ENCODE peak calls at places on chromosomes 16 and 17, in seven cellular contexts. One of them, this sample, is unnamed. For H3K4me1, the result is how much of the 10 kb centered on the place peaks cover.

GRCh38 chr16:14489460-14489859 is 140.6 kb downstream of the PARN start:
- DNase-seq in hepatocyte: peak
- DNase-seq in GM23248: peak
- DNase-seq in thoracic aorta: no peak
- DNase-seq in neuronal stem cell: no peak
- DNase-seq in effector memory CD4-positive, alpha-beta T cell: no peak
- DNase-seq in keratinocyte: no peak
- DNase-seq in this sample: peak

GRCh38 chr17:2797632-2798031 is 1.4 kb downstream of the RAP1GAP2 start:
- DNase-seq in keratinocyte: no peak
- DNase-seq in thoracic aorta: no peak
- DNase-seq in hepatocyte: no peak
- DNase-seq in neuronal stem cell: no peak
- DNase-seq in GM23248: no peak
- DNase-seq in effector memory CD4-positive, alpha-beta T cell: no peak
- DNase-seq in this sample: no peak

GRCh38 chr17:28406478-28406824 is 439 bp upstream of the SLC46A1 start:
- DNase-seq in GM23248: peak
- DNase-seq in keratinocyte: no peak
- DNase-seq in neuronal stem cell: no peak
- DNase-seq in thoracic aorta: no peak
- DNase-seq in effector memory CD4-positive, alpha-beta T cell: no peak
- DNase-seq in hepatocyte: peak
- DNase-seq in this sample: no peak

GRCh38 chr16:684961-685696 is 995 bp upstream of the JMJD8 start:
- DNase-seq in neuronal stem cell: no peak
- DNase-seq in effector memory CD4-positive, alpha-beta T cell: no peak
- DNase-seq in thoracic aorta: no peak
- DNase-seq in hepatocyte: no peak
- DNase-seq in GM23248: no peak
- DNase-seq in keratinocyte: no peak
- DNase-seq in this sample: no peak

GRCh38 chr17:40541060-40541872 is 24.0 kb downstream of the CCR7 start:
- DNase-seq in thoracic aorta: no peak
- DNase-seq in GM23248: no peak
- DNase-seq in keratinocyte: no peak
- DNase-seq in effector memory CD4-positive, alpha-beta T cell: peak
- DNase-seq in hepatocyte: peak
- DNase-seq in neuronal stem cell: no peak
- DNase-seq in this sample: no peak

GRCh38 chr17:34579017-34579946 is at the start of gene TMEM132E:
- DNase-seq in hepatocyte: peak
- DNase-seq in thoracic aorta: peak
- DNase-seq in GM23248: peak
- DNase-seq in effector memory CD4-positive, alpha-beta T cell: no peak
- DNase-seq in keratinocyte: no peak
- DNase-seq in neuronal stem cell: peak
- DNase-seq in this sample: peak

GRCh38 chr17:70185280-70185679 is 15.9 kb downstream of the KCNJ2 start:
- DNase-seq in hepatocyte: no peak
- DNase-seq in thoracic aorta: no peak
- DNase-seq in effector memory CD4-positive, alpha-beta T cell: no peak
- DNase-seq in keratinocyte: no peak
- DNase-seq in GM23248: no peak
- DNase-seq in neuronal stem cell: no peak
- DNase-seq in this sample: no peak

GRCh38 chr16:78413651-78414050 is 314.2 kb downstream of the WWOX start:
- DNase-seq in thoracic aorta: no peak
- DNase-seq in hepatocyte: no peak
- DNase-seq in neuronal stem cell: no peak
- DNase-seq in effector memory CD4-positive, alpha-beta T cell: no peak
- DNase-seq in GM23248: no peak
- DNase-seq in keratinocyte: no peak
- DNase-seq in this sample: no peak

GRCh38 chr17:38605852-38606645 is at the start of gene SRCIN1:
- DNase-seq in thoracic aorta: no peak
- DNase-seq in keratinocyte: no peak
- DNase-seq in effector memory CD4-positive, alpha-beta T cell: peak
- DNase-seq in neuronal stem cell: peak
- DNase-seq in hepatocyte: peak
- DNase-seq in GM23248: peak
- DNase-seq in this sample: peak

GRCh38 chr16:65667013-65667578 is 545.2 kb upstream of the CDH11 start:
- DNase-seq in keratinocyte: no peak
- DNase-seq in effector memory CD4-positive, alpha-beta T cell: no peak
- DNase-seq in GM23248: peak
- DNase-seq in neuronal stem cell: no peak
- DNase-seq in hepatocyte: peak
- DNase-seq in thoracic aorta: no peak
- DNase-seq in this sample: peak

GRCh38 chr17:82098939-82099765 is 1.1 kb upstream of the FASN start:
- DNase-seq in thoracic aorta: no peak
- DNase-seq in GM23248: no peak
- DNase-seq in hepatocyte: no peak
- DNase-seq in neuronal stem cell: no peak
- DNase-seq in keratinocyte: no peak
- DNase-seq in effector memory CD4-positive, alpha-beta T cell: no peak
- DNase-seq in this sample: no peak

GRCh38 chr17:80177986-80178590 is 8.3 kb downstream of the CARD14 start:
- DNase-seq in keratinocyte: no peak
- DNase-seq in effector memory CD4-positive, alpha-beta T cell: no peak
- DNase-seq in thoracic aorta: no peak
- DNase-seq in neuronal stem cell: no peak
- DNase-seq in GM23248: no peak
- DNase-seq in hepatocyte: no peak
- DNase-seq in this sample: no peak

GRCh38 chr16:10866196-10866976 is 10.6 kb upstream of the CIITA start:
- DNase-seq in keratinocyte: no peak
- DNase-seq in neuronal stem cell: no peak
- DNase-seq in GM23248: peak
- DNase-seq in hepatocyte: no peak
- DNase-seq in effector memory CD4-positive, alpha-beta T cell: no peak
- DNase-seq in thoracic aorta: no peak
- DNase-seq in this sample: no peak

GRCh38 chr17:67500677-67501300 is 123.7 kb downstream of the PITPNC1 start:
- DNase-seq in keratinocyte: no peak
- DNase-seq in neuronal stem cell: no peak
- DNase-seq in hepatocyte: no peak
- DNase-seq in effector memory CD4-positive, alpha-beta T cell: no peak
- DNase-seq in thoracic aorta: no peak
- DNase-seq in GM23248: no peak
- DNase-seq in this sample: no peak

GRCh38 chr16:27677300-27677699 is 127.4 kb downstream of the KATNIP start:
- DNase-seq in GM23248: no peak
- DNase-seq in hepatocyte: no peak
- DNase-seq in keratinocyte: no peak
- DNase-seq in thoracic aorta: no peak
- DNase-seq in effector memory CD4-positive, alpha-beta T cell: no peak
- DNase-seq in neuronal stem cell: no peak
- DNase-seq in this sample: no peak

GRCh38 chr16:27681681-27682080 is 131.7 kb downstream of the KATNIP start:
- DNase-seq in thoracic aorta: no peak
- DNase-seq in GM23248: no peak
- DNase-seq in keratinocyte: no peak
- DNase-seq in neuronal stem cell: no peak
- DNase-seq in effector memory CD4-positive, alpha-beta T cell: no peak
- DNase-seq in hepatocyte: no peak
- DNase-seq in this sample: no peak

GRCh38 chr16:27679899-27680298 is 130.0 kb downstream of the KATNIP start:
- DNase-seq in keratinocyte: no peak
- DNase-seq in hepatocyte: no peak
- DNase-seq in neuronal stem cell: no peak
- DNase-seq in effector memory CD4-positive, alpha-beta T cell: no peak
- DNase-seq in GM23248: no peak
- DNase-seq in thoracic aorta: no peak
- DNase-seq in this sample: no peak

GRCh38 chr16:27678955-27679354 is 129.0 kb downstream of the KATNIP start:
- DNase-seq in effector memory CD4-positive, alpha-beta T cell: no peak
- DNase-seq in neuronal stem cell: no peak
- DNase-seq in thoracic aorta: no peak
- DNase-seq in GM23248: no peak
- DNase-seq in keratinocyte: no peak
- DNase-seq in hepatocyte: no peak
- DNase-seq in this sample: no peak

GRCh38 chr16:27676807-27677206 is 126.9 kb downstream of the KATNIP start:
- DNase-seq in hepatocyte: no peak
- DNase-seq in neuronal stem cell: no peak
- DNase-seq in keratinocyte: no peak
- DNase-seq in GM23248: peak
- DNase-seq in effector memory CD4-positive, alpha-beta T cell: no peak
- DNase-seq in thoracic aorta: no peak
- DNase-seq in this sample: no peak
- H3K27ac ChIP-seq in hepatocyte: no peak
- H3K27ac ChIP-seq in neuronal stem cell: no peak
- H3K27ac ChIP-seq in keratinocyte: no peak
- H3K27ac ChIP-seq in GM23248: peak
- H3K27ac ChIP-seq in effector memory CD4-positive, alpha-beta T cell: no peak
- H3K27ac ChIP-seq in thoracic aorta: no peak
- H3K27ac ChIP-seq in this sample: no peak

DNA sequence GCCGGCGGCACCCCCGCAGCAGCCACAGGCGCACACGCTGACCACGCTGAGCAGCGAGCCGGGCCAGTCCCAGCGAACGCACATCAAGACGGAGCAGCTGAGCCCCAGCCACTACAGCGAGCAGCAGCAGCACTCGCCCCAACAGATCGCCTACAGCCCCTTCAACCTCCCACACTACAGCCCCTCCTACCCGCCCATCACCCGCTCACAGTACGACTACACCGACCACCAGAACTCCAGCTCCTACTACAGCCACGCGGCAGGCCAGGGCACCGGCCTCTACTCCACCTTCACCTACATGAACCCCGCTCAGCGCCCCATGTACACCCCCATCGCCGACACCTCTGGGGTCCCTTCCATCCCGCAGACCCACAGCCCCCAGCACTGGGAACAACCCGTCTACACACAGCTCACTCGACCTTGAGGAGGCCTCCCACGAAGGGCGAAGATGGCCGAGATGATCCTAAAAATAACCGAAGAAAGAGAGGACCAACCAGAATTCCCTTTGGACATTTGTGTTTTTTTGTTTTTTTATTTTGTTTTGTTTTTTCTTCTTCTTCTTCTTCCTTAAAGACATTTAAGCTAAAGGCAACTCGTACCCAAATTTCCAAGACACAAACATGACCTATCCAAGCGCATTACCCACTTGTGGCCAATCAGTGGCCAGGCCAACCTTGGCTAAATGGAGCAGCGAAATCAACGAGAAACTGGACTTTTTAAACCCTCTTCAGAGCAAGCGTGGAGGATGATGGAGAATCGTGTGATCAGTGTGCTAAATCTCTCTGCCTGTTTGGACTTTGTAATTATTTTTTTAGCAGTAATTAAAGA is 3.4 kb downstream of the SOX9 start:
- DNase-seq in hepatocyte: no peak
- DNase-seq in effector memory CD4-positive, alpha-beta T cell: no peak
- DNase-seq in neuronal stem cell: no peak
- DNase-seq in GM23248: no peak
- DNase-seq in thoracic aorta: no peak
- DNase-seq in keratinocyte: no peak
- DNase-seq in this sample: peak
- H3K4me3 ChIP-seq in hepatocyte: peak
- H3K4me3 ChIP-seq in effector memory CD4-positive, alpha-beta T cell: no peak
- H3K4me3 ChIP-seq in neuronal stem cell: no peak
- H3K4me3 ChIP-seq in GM23248: peak
- H3K4me3 ChIP-seq in thoracic aorta: no peak
- H3K4me3 ChIP-seq in keratinocyte: no peak
- H3K4me3 ChIP-seq in this sample: no peak

GRCh38 chr17:31808521-31808920 is 50.5 kb downstream of the COPRS start:
- DNase-seq in keratinocyte: no peak
- DNase-seq in hepatocyte: peak
- DNase-seq in thoracic aorta: no peak
- DNase-seq in GM23248: no peak
- DNase-seq in effector memory CD4-positive, alpha-beta T cell: no peak
- DNase-seq in neuronal stem cell: no peak
- DNase-seq in this sample: no peak

GRCh38 chr17:31798205-31798724 is 60.8 kb downstream of the COPRS start:
- DNase-seq in neuronal stem cell: no peak
- DNase-seq in thoracic aorta: no peak
- DNase-seq in effector memory CD4-positive, alpha-beta T cell: no peak
- DNase-seq in keratinocyte: no peak
- DNase-seq in GM23248: no peak
- DNase-seq in hepatocyte: peak
- DNase-seq in this sample: peak

GRCh38 chr17:31802502-31802901 is 56.5 kb downstream of the COPRS start:
- DNase-seq in hepatocyte: no peak
- DNase-seq in thoracic aorta: no peak
- DNase-seq in GM23248: no peak
- DNase-seq in keratinocyte: no peak
- DNase-seq in effector memory CD4-positive, alpha-beta T cell: no peak
- DNase-seq in neuronal stem cell: no peak
- DNase-seq in this sample: no peak

GRCh38 chr17:31807846-31808245 is 51.2 kb downstream of the COPRS start:
- DNase-seq in GM23248: peak
- DNase-seq in effector memory CD4-positive, alpha-beta T cell: no peak
- DNase-seq in thoracic aorta: no peak
- DNase-seq in hepatocyte: no peak
- DNase-seq in keratinocyte: no peak
- DNase-seq in neuronal stem cell: no peak
- DNase-seq in this sample: no peak

DNA sequence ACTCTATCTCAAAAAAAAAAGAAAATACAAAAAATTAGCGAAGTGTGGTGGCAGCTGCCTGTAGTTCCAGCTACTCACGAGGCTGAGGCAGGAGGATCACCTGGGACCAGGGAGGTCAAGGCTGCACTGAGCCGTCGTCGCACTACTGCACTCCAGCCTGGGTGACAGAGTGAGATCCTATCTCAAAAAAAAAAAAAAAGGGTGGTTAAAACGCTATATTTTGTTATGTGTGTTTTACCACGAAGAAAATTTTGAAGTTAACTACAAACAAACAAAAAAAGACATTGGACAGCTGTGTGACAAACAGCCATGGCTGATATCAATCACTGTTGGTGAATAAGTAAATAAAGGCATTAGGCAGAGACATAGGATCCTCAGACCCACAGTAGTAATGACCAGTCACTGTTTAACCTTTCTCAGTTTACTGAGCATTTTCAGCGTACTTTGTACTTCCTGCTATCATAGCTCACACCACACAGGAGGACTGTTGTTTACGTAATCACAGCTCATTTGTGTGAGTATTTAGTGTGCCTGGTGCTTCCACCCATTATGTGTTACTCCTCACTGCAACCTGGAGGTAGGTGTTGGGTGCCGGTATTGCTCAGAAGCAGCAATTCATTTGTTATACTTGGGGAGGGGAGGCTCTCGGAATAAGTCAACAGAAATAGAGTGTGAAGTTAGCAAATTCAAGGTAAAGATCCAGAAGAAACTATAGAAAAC is 55.4 kb downstream of the COPRS start:
- DNase-seq in hepatocyte: peak
- DNase-seq in GM23248: no peak
- DNase-seq in keratinocyte: no peak
- DNase-seq in effector memory CD4-positive, alpha-beta T cell: no peak
- DNase-seq in neuronal stem cell: no peak
- DNase-seq in thoracic aorta: no peak
- DNase-seq in this sample: no peak
- H3K4me1 ChIP-seq in hepatocyte: under half
- H3K4me1 ChIP-seq in GM23248: under half
- H3K4me1 ChIP-seq in keratinocyte: under half
- H3K4me1 ChIP-seq in effector memory CD4-positive, alpha-beta T cell: under half
- H3K4me1 ChIP-seq in neuronal stem cell: under half
- H3K4me1 ChIP-seq in thoracic aorta: under half
- H3K4me1 ChIP-seq in this sample: under half

DNA sequence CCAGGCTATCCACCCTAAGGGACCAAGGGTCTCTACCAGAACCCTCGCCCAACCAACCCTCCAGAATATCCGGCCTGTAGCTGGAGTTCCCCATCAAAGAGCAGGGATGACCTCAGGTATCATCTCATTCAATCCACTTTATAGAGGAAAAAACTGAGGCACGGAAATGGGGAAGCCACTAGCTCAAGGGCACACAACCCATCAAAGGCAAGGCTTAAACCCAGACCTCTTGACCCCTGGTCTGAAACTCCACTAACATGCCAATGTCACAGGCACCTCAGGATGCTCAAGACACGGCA is 1.6 kb downstream of the TBC1D10B start:
- DNase-seq in effector memory CD4-positive, alpha-beta T cell: no peak
- DNase-seq in hepatocyte: no peak
- DNase-seq in GM23248: no peak
- DNase-seq in keratinocyte: no peak
- DNase-seq in neuronal stem cell: no peak
- DNase-seq in thoracic aorta: no peak
- DNase-seq in this sample: no peak
- H3K27ac ChIP-seq in effector memory CD4-positive, alpha-beta T cell: peak
- H3K27ac ChIP-seq in hepatocyte: peak
- H3K27ac ChIP-seq in GM23248: peak
- H3K27ac ChIP-seq in keratinocyte: peak
- H3K27ac ChIP-seq in neuronal stem cell: no peak
- H3K27ac ChIP-seq in thoracic aorta: peak
- H3K27ac ChIP-seq in this sample: peak

This sample was measured in cardiac muscle cell.